ENCODE peak calls at places on chromosomes 6 and 20, in five cellular contexts. L is H7; U is astrocyte of the spinal cord; O is naive thymus-derived CD4-positive, alpha-beta T cell; J is A172. D is an unnamed sample.
A peak's percentile ranks its signal among the peaks of the same experiment; 100 is the strongest.

GRCh38 chr6:37014667-37015066 is 9.2 kb downstream of the FGD2 start:
- DNase-seq in U (no peak), J (no peak), O (no peak), L (peak; percentile 38), D (no peak)

GRCh38 chr6:116444092-116444491 is 17.1 kb upstream of the CALHM6 start:
- DNase-seq in O (no peak), U (peak; percentile 42), L (no peak), J (peak; percentile 19), D (peak; percentile 44)

GRCh38 chr6:152600022-152600421 is 37.1 kb downstream of the SYNE1 start:
- DNase-seq in U (no peak), L (no peak), O (no peak), J (no peak), D (no peak)

GRCh38 chr20:61736001-61736635 is 329.6 kb downstream of the TAF4 start:
- DNase-seq in O (no peak), U (no peak), J (no peak), L (no peak), D (no peak)

GRCh38 chr6:134714679-134715078 is 235.2 kb downstream of the ALDH8A1 start:
- DNase-seq in J (peak; percentile 27), U (peak; percentile 34), L (no peak), O (peak; percentile 8), D (no peak)

GRCh38 chr6:80197474-80197873 is 91.0 kb downstream of the BCKDHB start:
- DNase-seq in J (peak; percentile 25), O (no peak), L (no peak), U (no peak), D (no peak)

GRCh38 chr6:133130863-133131262 is 110.3 kb upstream of the EYA4 start:
- DNase-seq in J (peak; percentile 58), O (no peak), U (peak; percentile 72), L (no peak), D (no peak)

GRCh38 chr6:23027281-23027680 is 457.9 kb downstream of the HDGFL1 start:
- DNase-seq in U (no peak), O (no peak), J (no peak), L (no peak), D (no peak)

GRCh38 chr6:158629376-158630221 is 14.9 kb downstream of the DYNLT1 start:
- DNase-seq in U (no peak), O (peak; percentile 38), L (peak; percentile 79), J (no peak), D (peak; percentile 62)

GRCh38 chr6:71383891-71384489 is 95.4 kb downstream of the OGFRL1 start:
- DNase-seq in U (peak; percentile 80), O (no peak), L (peak; percentile 1), J (no peak), D (peak; percentile 77)

GRCh38 chr6:27966044-27966443 is 9.0 kb downstream of the OR2B6 start:
- DNase-seq in J (no peak), O (no peak), U (no peak), L (no peak), D (no peak)

GRCh38 chr6:120211955-120212792 is 862.6 kb upstream of the MAN1A1 start:
- DNase-seq in L (no peak), O (no peak), J (no peak), U (peak; percentile 31), D (no peak)

GRCh38 chr6:138682722-138683521 is 90.6 kb upstream of the CCDC28A start:
- DNase-seq in O (no peak), U (peak; percentile 87), L (no peak), J (peak; percentile 70), D (no peak)

GRCh38 chr6:111692327-111693164 is 86.9 kb upstream of the TRAF3IP2 start:
- DNase-seq in L (no peak), U (no peak), O (no peak), J (no peak), D (no peak)

GRCh38 chr20:44400671-44401051 is 45.2 kb downstream of the HNF4A start:
- DNase-seq in L (no peak), U (no peak), O (no peak), J (no peak), D (no peak)

GRCh38 chr20:47719625-47720024 is 65.7 kb downstream of the SULF2 start:
- DNase-seq in J (no peak), U (no peak), L (no peak), O (no peak), D (no peak)

GRCh38 chr6:110999634-111000270 is 17.9 kb downstream of the RPF2 start:
- DNase-seq in L (no peak), J (peak; percentile 12), U (peak; percentile 55), O (peak; percentile 17), D (peak; percentile 16)

GRCh38 chr6:106591111-106591825 is 38.0 kb downstream of the RTN4IP1 start:
- DNase-seq in J (peak; percentile 67), O (no peak), U (peak; percentile 84), L (no peak), D (no peak)

GRCh38 chr6:1039191-1039590 is 272.7 kb upstream of the FOXQ1 start:
- DNase-seq in U (no peak), J (no peak), L (no peak), O (no peak), D (no peak)

GRCh38 chr6:75481394-75481793 is 12.2 kb downstream of the FILIP1 start:
- DNase-seq in L (no peak), O (no peak), U (no peak), J (no peak), D (no peak)

GRCh38 chr20:63091901-63092659 is 85.3 kb upstream of the BHLHE23 start:
- DNase-seq in O (no peak), U (no peak), J (no peak), L (peak; percentile 53), D (no peak)

GRCh38 chr6:88867841-88868558 is 95.4 kb downstream of the RNGTT start:
- DNase-seq in J (peak; percentile 30), L (peak; percentile 2), O (no peak), U (no peak), D (no peak)

GRCh38 chr6:169029861-169030260 is 223.8 kb downstream of the THBS2 start:
- DNase-seq in U (no peak), O (no peak), J (no peak), L (no peak), D (no peak)

GRCh38 chr6:133254552-133255228 is 13.5 kb downstream of the EYA4 start:
- DNase-seq in L (no peak), O (no peak), J (peak; percentile 11), U (peak; percentile 29), D (no peak)

GRCh38 chr6:89475634-89476033 is 42.7 kb downstream of the ANKRD6 start:
- DNase-seq in U (peak; percentile 30), O (peak; percentile 3), L (no peak), J (peak; percentile 42), D (no peak)

GRCh38 chr6:32406197-32406596 is 784 bp downstream of the BTNL2 start:
- DNase-seq in J (no peak), U (no peak), O (no peak), L (no peak), D (no peak)

GRCh38 chr6:87668006-87668405 is 34.0 kb downstream of the AKIRIN2 start:
- DNase-seq in L (no peak), U (no peak), J (no peak), O (no peak), D (no peak)

GRCh38 chr20:38164069-38164468 is 1.0 kb downstream of the TGM2 start:
- DNase-seq in O (no peak), L (no peak), U (no peak), J (no peak), D (no peak)

D was measured in GM23338.